ENCODE peak calls at places on chromosomes 6 and 20, in four cellular contexts. One of them, this sample, is unnamed.

GRCh38 chr6:30720738-30721197 is 616 bp downstream of the TUBB start:
- DNase-seq in HCT116: no peak
- DNase-seq in IMR-90: peak; percentile 32
- DNase-seq in uterus: peak; percentile 76
- DNase-seq in this sample: peak; percentile 65

GRCh38 chr6:159829515-159829914 is 29.4 kb downstream of the PNLDC1 start:
- DNase-seq in HCT116: no peak
- DNase-seq in IMR-90: peak; percentile 21
- DNase-seq in uterus: no peak
- DNase-seq in this sample: no peak

GRCh38 chr6:33677153-33677660 is 34.3 kb downstream of the UQCC2 start:
- DNase-seq in HCT116: no peak
- DNase-seq in IMR-90: peak; percentile 37
- DNase-seq in uterus: no peak
- DNase-seq in this sample: no peak

GRCh38 chr6:118748311-118749062 is 97.1 kb upstream of the CEP85L start:
- DNase-seq in HCT116: no peak
- DNase-seq in IMR-90: peak; percentile 46
- DNase-seq in uterus: no peak
- DNase-seq in this sample: no peak

GRCh38 chr6:29958916-29959315 is 16.6 kb downstream of the HLA-A start:
- DNase-seq in HCT116: no peak
- DNase-seq in IMR-90: no peak
- DNase-seq in uterus: no peak
- DNase-seq in this sample: no peak

GRCh38 chr6:25963426-25964123 is 973 bp downstream of the TRIM38 start:
- DNase-seq in HCT116: no peak
- DNase-seq in IMR-90: peak; percentile 16
- DNase-seq in uterus: no peak
- DNase-seq in this sample: no peak

GRCh38 chr6:90835584-90836212 is 248.8 kb upstream of the MAP3K7 start:
- DNase-seq in HCT116: no peak
- DNase-seq in IMR-90: no peak
- DNase-seq in uterus: no peak
- DNase-seq in this sample: peak; percentile 77

GRCh38 chr6:3175742-3176321 is 18.5 kb upstream of the TUBB2A start:
- DNase-seq in HCT116: no peak
- DNase-seq in IMR-90: no peak
- DNase-seq in uterus: no peak
- DNase-seq in this sample: no peak

GRCh38 chr20:21513881-21514540 is at the start of gene NKX2-2:
- DNase-seq in HCT116: no peak
- DNase-seq in IMR-90: no peak
- DNase-seq in uterus: no peak
- DNase-seq in this sample: no peak

GRCh38 chr6:169979873-169980440 is 228.5 kb downstream of the ERMARD start:
- DNase-seq in HCT116: no peak
- DNase-seq in IMR-90: no peak
- DNase-seq in uterus: no peak
- DNase-seq in this sample: no peak

GRCh38 chr20:61935926-61936700 is 129.6 kb downstream of the TAF4 start:
- DNase-seq in HCT116: no peak
- DNase-seq in IMR-90: no peak
- DNase-seq in uterus: no peak
- DNase-seq in this sample: no peak

GRCh38 chr6:41685641-41686380 is 47.5 kb downstream of the MDFI start:
- DNase-seq in HCT116: no peak
- DNase-seq in IMR-90: no peak
- DNase-seq in uterus: no peak
- DNase-seq in this sample: no peak

GRCh38 chr6:20148433-20148832 is 63.8 kb downstream of the MBOAT1 start:
- DNase-seq in HCT116: no peak
- DNase-seq in IMR-90: no peak
- DNase-seq in uterus: no peak
- DNase-seq in this sample: no peak

GRCh38 chr6:159700970-159701369 is 7.9 kb upstream of the SOD2 start:
- DNase-seq in HCT116: no peak
- DNase-seq in IMR-90: peak; percentile 55
- DNase-seq in uterus: no peak
- DNase-seq in this sample: no peak

GRCh38 chr20:63006611-63007471 is at the start of gene BHLHE23:
- DNase-seq in HCT116: no peak
- DNase-seq in IMR-90: no peak
- DNase-seq in uterus: no peak
- DNase-seq in this sample: no peak

GRCh38 chr6:34234667-34235604 is 1.7 kb upstream of the HMGA1 start:
- DNase-seq in HCT116: no peak
- DNase-seq in IMR-90: no peak
- DNase-seq in uterus: no peak
- DNase-seq in this sample: no peak

GRCh38 chr6:98924647-98925046 is 23.1 kb downstream of the FBXL4 start:
- DNase-seq in HCT116: no peak
- DNase-seq in IMR-90: no peak
- DNase-seq in uterus: no peak
- DNase-seq in this sample: peak; percentile 63

GRCh38 chr6:24910331-24910849 is 25.4 kb downstream of the RIPOR2 start:
- DNase-seq in HCT116: no peak
- DNase-seq in IMR-90: no peak
- DNase-seq in uterus: peak; percentile 55
- DNase-seq in this sample: no peak

GRCh38 chr6:89295981-89296380 is 19.1 kb downstream of the GABRR2 start:
- DNase-seq in HCT116: no peak
- DNase-seq in IMR-90: no peak
- DNase-seq in uterus: no peak
- DNase-seq in this sample: no peak

GRCh38 chr6:51398793-51399192 is 580.1 kb downstream of the TFAP2B start:
- DNase-seq in HCT116: no peak
- DNase-seq in IMR-90: no peak
- DNase-seq in uterus: no peak
- DNase-seq in this sample: no peak

DNA sequence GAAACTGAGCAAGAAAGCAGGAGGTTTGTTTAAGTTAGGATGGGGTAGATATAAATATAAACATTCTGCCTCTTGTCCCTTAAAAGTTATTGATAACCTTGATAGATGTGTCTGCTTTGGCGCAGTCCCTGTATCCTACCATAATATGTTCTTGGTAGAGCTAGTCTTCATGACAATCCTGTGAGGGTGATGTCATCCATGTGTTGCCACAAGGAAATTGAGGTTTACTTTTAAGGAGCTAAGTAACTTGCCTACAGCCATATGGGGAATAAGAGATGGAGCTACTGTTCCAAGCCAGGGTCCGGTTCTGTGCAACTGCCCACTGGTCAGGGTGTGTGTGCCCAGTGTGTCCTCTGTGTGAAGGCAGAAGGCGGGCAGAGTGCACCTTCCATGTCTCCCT is 78.5 kb downstream of the SSR1 start:
- DNase-seq in HCT116: no peak
- DNase-seq in IMR-90: peak; percentile 41
- DNase-seq in uterus: no peak
- DNase-seq in this sample: no peak
- TF ChIP-seq POLR2A in HCT116: no peak
- TF ChIP-seq POLR2A in IMR-90: no peak
- TF ChIP-seq POLR2A in uterus: no peak
- TF ChIP-seq POLR2A in this sample: no peak

DNA sequence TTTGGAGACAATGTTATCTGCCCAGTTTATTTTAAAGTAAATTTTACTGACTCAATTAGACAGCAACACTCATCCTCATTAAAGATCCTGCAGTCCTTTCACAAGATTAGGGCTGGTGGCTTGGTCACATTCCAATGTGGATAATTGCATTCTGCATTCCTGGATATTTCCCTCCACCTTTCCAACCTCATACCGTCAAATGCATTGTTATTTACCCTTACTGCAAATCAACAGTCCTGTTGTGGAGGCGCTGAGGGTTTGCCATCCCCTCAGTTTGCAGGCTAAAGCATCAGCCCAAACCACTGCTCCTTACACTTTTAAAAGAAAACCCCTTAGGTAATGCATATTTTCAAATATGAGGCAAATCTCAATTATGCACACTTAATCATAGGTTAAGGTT is 5.4 kb downstream of the CITED2 start:
- DNase-seq in HCT116: no peak
- DNase-seq in IMR-90: no peak
- DNase-seq in uterus: no peak
- DNase-seq in this sample: no peak
- H3K4me3 ChIP-seq in HCT116: no peak overlapping the region
- H3K4me3 ChIP-seq in IMR-90: no peak overlapping the region
- H3K4me3 ChIP-seq in uterus: no peak overlapping the region
- H3K4me3 ChIP-seq in this sample: no peak overlapping the region

DNA sequence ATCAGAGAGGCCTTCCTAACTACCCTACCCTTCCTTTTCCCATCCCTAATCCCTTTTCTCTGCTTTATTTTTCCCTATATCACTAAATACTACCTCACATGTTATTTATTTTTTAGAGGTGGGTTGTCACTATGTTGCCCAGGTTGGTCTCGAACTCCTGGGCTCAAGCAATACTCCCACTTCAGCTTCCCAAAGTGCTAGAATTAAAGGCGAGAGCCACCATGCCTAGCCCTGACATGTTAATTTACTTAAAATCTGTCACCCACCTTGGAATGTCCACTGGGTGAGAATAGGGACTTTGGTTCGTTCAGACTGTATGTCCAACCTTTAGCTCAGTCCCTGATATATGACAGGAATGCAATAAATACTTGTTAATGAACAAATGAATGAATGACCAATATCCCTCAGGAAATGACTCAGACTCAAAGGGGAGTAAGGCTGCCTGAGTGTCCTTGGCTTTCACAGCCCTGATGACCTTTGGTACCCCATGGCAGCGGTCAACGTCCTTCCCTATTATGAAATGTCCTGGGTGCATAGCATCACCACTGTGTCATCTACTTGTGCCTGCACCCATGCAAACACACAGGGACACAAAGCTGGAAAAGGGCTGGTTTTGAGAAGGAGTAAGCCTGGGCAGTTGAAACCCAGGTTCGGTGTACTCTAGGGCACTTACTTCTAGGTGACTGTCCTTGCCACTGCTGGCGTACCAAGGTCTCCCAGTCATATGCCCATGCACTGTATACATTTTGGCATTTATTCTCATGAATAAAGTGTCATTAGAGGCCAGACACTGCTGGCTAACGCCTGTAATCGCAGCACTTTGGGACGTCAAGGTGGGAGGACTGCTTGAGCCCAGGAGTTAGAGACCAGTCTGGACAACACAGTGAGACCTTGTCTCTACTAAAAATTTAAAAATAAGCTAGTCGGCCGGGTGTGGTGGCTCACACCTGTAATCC is 26.5 kb downstream of the BCL2L1 start:
- DNase-seq in HCT116: peak; percentile 84
- DNase-seq in IMR-90: peak; percentile 57
- DNase-seq in uterus: no peak
- DNase-seq in this sample: no peak
- H3K4me1 ChIP-seq in HCT116: peaks cover 88% of the 10 kb centered on the region
- H3K4me1 ChIP-seq in IMR-90: peaks cover 35% of the 10 kb centered on the region
- H3K4me1 ChIP-seq in uterus: no peaks in the 10 kb centered on the region
- H3K4me1 ChIP-seq in this sample: peaks cover 58% of the 10 kb centered on the region

GRCh38 chr20:36745927-36746659 is at the start of gene NDRG3:
- DNase-seq in HCT116: peak; percentile 78
- DNase-seq in IMR-90: peak; percentile 89
- DNase-seq in uterus: peak; percentile 93
- DNase-seq in this sample: peak; percentile 96
- TF ChIP-seq POLR2A in HCT116: peak; percentile 26
- TF ChIP-seq POLR2A in IMR-90: no peak
- TF ChIP-seq POLR2A in uterus: no peak
- TF ChIP-seq POLR2A in this sample: no peak

DNA sequence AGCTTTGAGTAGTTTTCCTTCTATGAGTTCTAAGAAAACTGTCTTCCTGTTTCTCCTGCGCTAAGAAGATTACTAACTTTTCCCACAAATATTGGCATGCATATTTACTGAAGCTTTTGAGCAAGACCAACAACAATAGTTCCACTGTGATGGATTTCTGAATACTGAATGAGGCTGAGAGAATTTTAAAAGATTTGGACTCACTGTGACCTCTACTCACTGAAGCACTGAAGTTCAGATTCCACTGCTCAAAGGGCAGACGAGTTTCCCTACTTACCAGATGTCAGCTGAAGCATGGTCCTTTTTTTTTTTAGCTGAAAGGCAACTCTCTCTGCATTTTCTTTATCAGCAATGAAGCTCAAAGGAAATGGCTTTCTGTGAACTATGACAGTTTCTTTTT is 718.5 kb downstream of the RFPL4B start:
- DNase-seq in HCT116: no peak
- DNase-seq in IMR-90: peak; percentile 43
- DNase-seq in uterus: no peak
- DNase-seq in this sample: no peak
- H3K4me3 ChIP-seq in HCT116: no peak overlapping the region
- H3K4me3 ChIP-seq in IMR-90: no peak overlapping the region
- H3K4me3 ChIP-seq in uterus: no peak overlapping the region
- H3K4me3 ChIP-seq in this sample: no peak overlapping the region

DNA sequence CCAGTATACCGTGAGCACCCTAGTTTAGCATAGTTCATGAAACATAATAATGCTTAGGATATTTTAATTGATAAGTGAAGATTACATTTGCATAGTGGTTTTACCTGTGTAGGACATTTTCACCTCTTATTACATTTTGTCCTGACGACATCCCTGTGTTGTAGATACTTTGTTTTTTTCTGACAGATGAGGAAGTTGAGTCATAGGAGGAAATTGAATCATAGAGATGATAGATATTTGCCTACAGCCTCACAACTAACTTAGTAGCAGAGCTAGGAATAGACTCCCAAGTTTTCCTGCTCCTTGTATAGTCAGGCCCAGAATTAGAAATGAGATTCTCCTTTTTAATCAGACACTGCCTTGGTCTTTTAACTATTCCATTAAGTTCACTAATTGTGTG is 100.5 kb upstream of the SUPT3H start:
- DNase-seq in HCT116: no peak
- DNase-seq in IMR-90: peak; percentile 79
- DNase-seq in uterus: no peak
- DNase-seq in this sample: no peak
- H3K4me1 ChIP-seq in HCT116: no peaks in the 10 kb centered on the region
- H3K4me1 ChIP-seq in IMR-90: peaks cover 9% of the 10 kb centered on the region
- H3K4me1 ChIP-seq in uterus: no peaks in the 10 kb centered on the region
- H3K4me1 ChIP-seq in this sample: peaks cover 19% of the 10 kb centered on the region

GRCh38 chr6:13427838-13428527 is 59.4 kb downstream of the GFOD1 start:
- DNase-seq in HCT116: no peak
- DNase-seq in IMR-90: no peak
- DNase-seq in uterus: no peak
- DNase-seq in this sample: peak; percentile 31
- TF ChIP-seq POLR2A in HCT116: no peak
- TF ChIP-seq POLR2A in IMR-90: no peak
- TF ChIP-seq POLR2A in uterus: no peak
- TF ChIP-seq POLR2A in this sample: no peak

This sample was measured in stomach.